ENCODE peak calls at places on chromosomes 3 and 15, in five cellular contexts. One of them, this sample, is unnamed.

GRCh38 chr3:15932348-15933300 is 134.8 kb upstream of the ANKRD28 start:
- DNase-seq in neural progenitor cell: no peak
- DNase-seq in hepatocyte: no peak
- DNase-seq in tibial nerve: no peak
- DNase-seq in suprapubic skin: no peak
- DNase-seq in this sample: no peak

GRCh38 chr3:169112153-169112892 is 551.2 kb downstream of the MECOM start:
- DNase-seq in neural progenitor cell: no peak
- DNase-seq in hepatocyte: no peak
- DNase-seq in tibial nerve: no peak
- DNase-seq in suprapubic skin: no peak
- DNase-seq in this sample: no peak

GRCh38 chr3:188061133-188061532 is 92.8 kb upstream of the LPP start:
- DNase-seq in neural progenitor cell: no peak
- DNase-seq in hepatocyte: peak; percentile 38
- DNase-seq in tibial nerve: no peak
- DNase-seq in suprapubic skin: peak; percentile 73
- DNase-seq in this sample: peak; percentile 11

GRCh38 chr3:123371426-123371825 is 77.5 kb downstream of the ADCY5 start:
- DNase-seq in neural progenitor cell: no peak
- DNase-seq in hepatocyte: no peak
- DNase-seq in tibial nerve: no peak
- DNase-seq in suprapubic skin: no peak
- DNase-seq in this sample: no peak

GRCh38 chr3:102207173-102207572 is 227.6 kb upstream of the ZPLD1 start:
- DNase-seq in neural progenitor cell: no peak
- DNase-seq in hepatocyte: no peak
- DNase-seq in tibial nerve: no peak
- DNase-seq in suprapubic skin: no peak
- DNase-seq in this sample: no peak

GRCh38 chr3:127192576-127193232 is at the start of gene PRR23E:
- DNase-seq in neural progenitor cell: no peak
- DNase-seq in hepatocyte: no peak
- DNase-seq in tibial nerve: no peak
- DNase-seq in suprapubic skin: no peak
- DNase-seq in this sample: no peak

GRCh38 chr3:71226565-71227281 is 356.8 kb downstream of the FOXP1 start:
- DNase-seq in neural progenitor cell: no peak
- DNase-seq in hepatocyte: no peak
- DNase-seq in tibial nerve: no peak
- DNase-seq in suprapubic skin: no peak
- DNase-seq in this sample: peak; percentile 81

GRCh38 chr3:186979837-186980236 is 49.5 kb downstream of the ST6GAL1 start:
- DNase-seq in neural progenitor cell: no peak
- DNase-seq in hepatocyte: no peak
- DNase-seq in tibial nerve: no peak
- DNase-seq in suprapubic skin: no peak
- DNase-seq in this sample: no peak

GRCh38 chr3:119011528-119011927 is 23.1 kb downstream of the IGSF11 start:
- DNase-seq in neural progenitor cell: no peak
- DNase-seq in hepatocyte: no peak
- DNase-seq in tibial nerve: no peak
- DNase-seq in suprapubic skin: no peak
- DNase-seq in this sample: no peak

GRCh38 chr15:41610048-41610447 is 50.2 kb upstream of the MGA start:
- DNase-seq in neural progenitor cell: no peak
- DNase-seq in hepatocyte: no peak
- DNase-seq in tibial nerve: no peak
- DNase-seq in suprapubic skin: no peak
- DNase-seq in this sample: no peak

GRCh38 chr3:2652416-2652815 is 457.8 kb downstream of the IL5RA start:
- DNase-seq in neural progenitor cell: peak; percentile 63
- DNase-seq in hepatocyte: no peak
- DNase-seq in tibial nerve: no peak
- DNase-seq in suprapubic skin: no peak
- DNase-seq in this sample: no peak

GRCh38 chr3:153313307-153313945 is 151.4 kb downstream of the RAP2B start:
- DNase-seq in neural progenitor cell: no peak
- DNase-seq in hepatocyte: no peak
- DNase-seq in tibial nerve: no peak
- DNase-seq in suprapubic skin: no peak
- DNase-seq in this sample: no peak

GRCh38 chr3:4904801-4905695 is 74.2 kb upstream of the BHLHE40 start:
- DNase-seq in neural progenitor cell: no peak
- DNase-seq in hepatocyte: no peak
- DNase-seq in tibial nerve: no peak
- DNase-seq in suprapubic skin: no peak
- DNase-seq in this sample: no peak

GRCh38 chr15:64844576-64845140 is 2.9 kb downstream of the PLEKHO2 start:
- DNase-seq in neural progenitor cell: peak; percentile 39
- DNase-seq in hepatocyte: no peak
- DNase-seq in tibial nerve: no peak
- DNase-seq in suprapubic skin: no peak
- DNase-seq in this sample: no peak

GRCh38 chr15:64842099-64842940 is 605 bp downstream of the PLEKHO2 start:
- DNase-seq in neural progenitor cell: peak; percentile 42
- DNase-seq in hepatocyte: no peak
- DNase-seq in tibial nerve: peak; percentile 42
- DNase-seq in suprapubic skin: no peak
- DNase-seq in this sample: no peak

GRCh38 chr15:64843996-64844395 is 2.3 kb downstream of the PLEKHO2 start:
- DNase-seq in neural progenitor cell: peak; percentile 1
- DNase-seq in hepatocyte: no peak
- DNase-seq in tibial nerve: no peak
- DNase-seq in suprapubic skin: no peak
- DNase-seq in this sample: no peak

GRCh38 chr15:64842986-64843561 is 1.4 kb downstream of the PLEKHO2 start:
- DNase-seq in neural progenitor cell: no peak
- DNase-seq in hepatocyte: no peak
- DNase-seq in tibial nerve: peak; percentile 75
- DNase-seq in suprapubic skin: peak; percentile 82
- DNase-seq in this sample: no peak

GRCh38 chr15:64841258-64842098 is at the start of gene PLEKHO2:
- DNase-seq in neural progenitor cell: peak; percentile 98
- DNase-seq in hepatocyte: peak; percentile 96
- DNase-seq in tibial nerve: peak; percentile 91
- DNase-seq in suprapubic skin: peak; percentile 98
- DNase-seq in this sample: peak; percentile 91
- TF ChIP-seq CTCF in neural progenitor cell: peak; percentile 39
- TF ChIP-seq CTCF in hepatocyte: peak; percentile 28
- TF ChIP-seq CTCF in tibial nerve: peak; percentile 50
- TF ChIP-seq CTCF in suprapubic skin: no peak
- TF ChIP-seq CTCF in this sample: peak; percentile 36

GRCh38 chr3:54827766-54828165 is 100.1 kb downstream of the LRTM1 start:
- DNase-seq in neural progenitor cell: no peak
- DNase-seq in hepatocyte: no peak
- DNase-seq in tibial nerve: no peak
- DNase-seq in suprapubic skin: no peak
- DNase-seq in this sample: no peak
- H3K27ac ChIP-seq in neural progenitor cell: no peak overlapping the region
- H3K27ac ChIP-seq in hepatocyte: peak overlapping the region; percentile 38
- H3K27ac ChIP-seq in tibial nerve: no peak overlapping the region
- H3K27ac ChIP-seq in suprapubic skin: no peak overlapping the region
- H3K27ac ChIP-seq in this sample: no peak overlapping the region

GRCh38 chr15:25245801-25246622 is 192.8 kb downstream of the UBE3A start:
- DNase-seq in neural progenitor cell: no peak
- DNase-seq in hepatocyte: no peak
- DNase-seq in tibial nerve: no peak
- DNase-seq in suprapubic skin: no peak
- DNase-seq in this sample: no peak

GRCh38 chr15:25243800-25244097 is 195.1 kb downstream of the UBE3A start:
- DNase-seq in neural progenitor cell: no peak
- DNase-seq in hepatocyte: no peak
- DNase-seq in tibial nerve: no peak
- DNase-seq in suprapubic skin: no peak
- DNase-seq in this sample: no peak

GRCh38 chr15:25242957-25243799 is 195.6 kb downstream of the UBE3A start:
- DNase-seq in neural progenitor cell: no peak
- DNase-seq in hepatocyte: no peak
- DNase-seq in tibial nerve: no peak
- DNase-seq in suprapubic skin: peak; percentile 40
- DNase-seq in this sample: no peak

GRCh38 chr15:25246641-25247417 is 192.0 kb downstream of the UBE3A start:
- DNase-seq in neural progenitor cell: no peak
- DNase-seq in hepatocyte: no peak
- DNase-seq in tibial nerve: no peak
- DNase-seq in suprapubic skin: no peak
- DNase-seq in this sample: no peak

GRCh38 chr15:25244731-25245585 is 193.9 kb downstream of the UBE3A start:
- DNase-seq in neural progenitor cell: no peak
- DNase-seq in hepatocyte: no peak
- DNase-seq in tibial nerve: no peak
- DNase-seq in suprapubic skin: peak; percentile 38
- DNase-seq in this sample: no peak
- H3K9me3 ChIP-seq in neural progenitor cell: no peaks in the 10 kb centered on the region
- H3K9me3 ChIP-seq in hepatocyte: no peaks in the 10 kb centered on the region
- H3K9me3 ChIP-seq in tibial nerve: peaks cover 97% of the 10 kb centered on the region
- H3K9me3 ChIP-seq in suprapubic skin: peaks cover 39% of the 10 kb centered on the region
- H3K9me3 ChIP-seq in this sample: peaks cover under 1% of the 10 kb centered on the region

GRCh38 chr3:69322110-69322509 is 63.8 kb downstream of the FRMD4B start:
- DNase-seq in neural progenitor cell: no peak
- DNase-seq in hepatocyte: no peak
- DNase-seq in tibial nerve: no peak
- DNase-seq in suprapubic skin: no peak
- DNase-seq in this sample: no peak

GRCh38 chr3:69323941-69324340 is 61.9 kb downstream of the FRMD4B start:
- DNase-seq in neural progenitor cell: no peak
- DNase-seq in hepatocyte: no peak
- DNase-seq in tibial nerve: no peak
- DNase-seq in suprapubic skin: no peak
- DNase-seq in this sample: no peak

GRCh38 chr3:69326821-69327433 is 59.0 kb downstream of the FRMD4B start:
- DNase-seq in neural progenitor cell: no peak
- DNase-seq in hepatocyte: no peak
- DNase-seq in tibial nerve: no peak
- DNase-seq in suprapubic skin: no peak
- DNase-seq in this sample: no peak

GRCh38 chr3:69325151-69325550 is 60.7 kb downstream of the FRMD4B start:
- DNase-seq in neural progenitor cell: no peak
- DNase-seq in hepatocyte: no peak
- DNase-seq in tibial nerve: no peak
- DNase-seq in suprapubic skin: no peak
- DNase-seq in this sample: no peak

GRCh38 chr3:69324362-69325025 is 61.4 kb downstream of the FRMD4B start:
- DNase-seq in neural progenitor cell: peak; percentile 45
- DNase-seq in hepatocyte: no peak
- DNase-seq in tibial nerve: no peak
- DNase-seq in suprapubic skin: no peak
- DNase-seq in this sample: no peak
- TF ChIP-seq CTCF in neural progenitor cell: peak; percentile 57
- TF ChIP-seq CTCF in hepatocyte: peak; percentile 19
- TF ChIP-seq CTCF in tibial nerve: no peak
- TF ChIP-seq CTCF in suprapubic skin: no peak
- TF ChIP-seq CTCF in this sample: no peak

GRCh38 chr3:134357261-134357913 is 16.9 kb downstream of the AMOTL2 start:
- DNase-seq in neural progenitor cell: no peak
- DNase-seq in hepatocyte: no peak
- DNase-seq in tibial nerve: no peak
- DNase-seq in suprapubic skin: peak; percentile 63
- DNase-seq in this sample: no peak
- H3K27ac ChIP-seq in neural progenitor cell: no peak overlapping the region
- H3K27ac ChIP-seq in hepatocyte: peak overlapping the region; percentile 80
- H3K27ac ChIP-seq in tibial nerve: peak overlapping the region; percentile 68
- H3K27ac ChIP-seq in suprapubic skin: peak overlapping the region; percentile 84
- H3K27ac ChIP-seq in this sample: no peak overlapping the region